ENCODE peak calls at places on chromosomes 5 and 9, in five cellular contexts. E is stimulated activated CD4-positive, alpha-beta T cell treated with anti-CD3 and anti-CD28 coated beads, Interleukin-4, amount 100 ng/mL, for 48 hours; R is fibroblast of villous mesenchyme; Z is activated T-helper 1 cell treated with anti-CD3 and anti-CD28 coated beads, Interleukin-2, amount 50 U/mL, for 16 hours; D is NCI-H526. L is an unnamed sample.

GRCh38 chr9:130328349-130328801 is 62.8 kb downstream of the HMCN2 start:
- DNase-seq in E (no peak), R (peak; percentile 93), Z (no peak), D (no peak), L (no peak)

GRCh38 chr9:32969270-32969669 is 32.2 kb downstream of the APTX start:
- DNase-seq in E (no peak), R (no peak), Z (no peak), D (no peak), L (no peak)

GRCh38 chr5:172956936-172957335 is 2.3 kb upstream of the RPL26L1 start:
- DNase-seq in E (no peak), R (no peak), Z (no peak), D (no peak), L (no peak)

GRCh38 chr9:88988796-88989641 is 2.2 kb upstream of the S1PR3 start:
- DNase-seq in E (no peak), R (peak; percentile 81), Z (no peak), D (no peak), L (no peak)

GRCh38 chr9:122519376-122519775 is 435 bp downstream of the OR1J4 start:
- DNase-seq in E (no peak), R (no peak), Z (no peak), D (no peak), L (no peak)

GRCh38 chr5:150658699-150659265 is 2.3 kb upstream of the MYOZ3 start:
- DNase-seq in E (no peak), R (no peak), Z (no peak), D (no peak), L (no peak)

GRCh38 chr9:124293712-124294504 is 36.2 kb downstream of the NEK6 start:
- DNase-seq in E (no peak), R (peak; percentile 15), Z (no peak), D (no peak), L (no peak)

GRCh38 chr9:83930881-83931280 is 9.6 kb upstream of the KIF27 start:
- DNase-seq in E (no peak), R (no peak), Z (no peak), D (no peak), L (no peak)

GRCh38 chr9:127979015-127979332 is 1.8 kb downstream of the EEIG1 start:
- DNase-seq in E (no peak), R (no peak), Z (no peak), D (no peak), L (no peak)

GRCh38 chr5:135869151-135869737 is 26.4 kb downstream of the IL9 start:
- DNase-seq in E (no peak), R (no peak), Z (no peak), D (no peak), L (no peak)

GRCh38 chr5:94832685-94833084 is 214.2 kb downstream of the SLF1 start:
- DNase-seq in E (no peak), R (no peak), Z (no peak), D (no peak), L (no peak)

GRCh38 chr5:123223906-123224305 is 134.9 kb downstream of the PRDM6 start:
- DNase-seq in E (no peak), R (no peak), Z (no peak), D (no peak), L (no peak)

GRCh38 chr5:177355868-177356168 is 1.9 kb upstream of the RGS14 start:
- DNase-seq in E (no peak), R (no peak), Z (no peak), D (no peak), L (no peak)

GRCh38 chr5:81544351-81545001 is 150.5 kb upstream of the ACOT12 start:
- DNase-seq in E (no peak), R (no peak), Z (no peak), D (no peak), L (no peak)

GRCh38 chr5:160516696-160517530 is 95.3 kb downstream of the PTTG1 start:
- DNase-seq in E (no peak), R (no peak), Z (no peak), D (no peak), L (no peak)

GRCh38 chr5:181241393-181241975 is 2.2 kb downstream of the RACK1 start:
- DNase-seq in E (no peak), R (peak; percentile 84), Z (no peak), D (no peak), L (no peak)

GRCh38 chr5:134440185-134440755 is 28.6 kb upstream of the CDKN2AIPNL start:
- DNase-seq in E (no peak), R (no peak), Z (no peak), D (peak; percentile 56), L (no peak)

GRCh38 chr5:160169326-160169725 is 50.1 kb upstream of the PWWP2A start:
- DNase-seq in E (no peak), R (peak; percentile 75), Z (no peak), D (no peak), L (no peak)

GRCh38 chr5:134018154-134018985 is 13.6 kb upstream of the VDAC1 start:
- DNase-seq in E (no peak), R (no peak), Z (no peak), D (no peak), L (no peak)

GRCh38 chr5:30343707-30344106 is 849.8 kb upstream of the CDH6 start:
- DNase-seq in E (no peak), R (no peak), Z (no peak), D (no peak), L (no peak)

GRCh38 chr5:89302102-89302891 is 419.3 kb upstream of the MEF2C start:
- DNase-seq in E (no peak), R (no peak), Z (no peak), D (no peak), L (no peak)

GRCh38 chr5:9056046-9056445 is 489.8 kb downstream of the SEMA5A start:
- DNase-seq in E (no peak), R (no peak), Z (no peak), D (peak; percentile 54), L (no peak)

GRCh38 chr5:25255128-25255527 is 610.4 kb upstream of the CDH10 start:
- DNase-seq in E (no peak), R (no peak), Z (no peak), D (no peak), L (no peak)

GRCh38 chr5:88748670-88749069 is 134.3 kb downstream of the MEF2C start:
- DNase-seq in E (no peak), R (no peak), Z (no peak), D (no peak), L (no peak)

GRCh38 chr5:168106008-168106761 is 185.3 kb upstream of the WWC1 start:
- DNase-seq in E (no peak), R (peak; percentile 18), Z (no peak), D (no peak), L (no peak)

GRCh38 chr9:126915281-126915816 is 767 bp downstream of the RALGPS1 start:
- DNase-seq in E (peak; percentile 15), R (no peak), Z (peak; percentile 22), D (peak; percentile 35), L (peak; percentile 24)

GRCh38 chr5:2633992-2634391 is 117.5 kb downstream of the IRX2 start:
- DNase-seq in E (no peak), R (no peak), Z (no peak), D (no peak), L (no peak)

GRCh38 chr5:150530992-150531588 is 23.2 kb downstream of the NDST1 start:
- DNase-seq in E (no peak), R (no peak), Z (no peak), D (no peak), L (no peak)

L was measured in GM12892.